ENCODE peak calls at places on chromosomes 4 and X, in six cellular contexts. One of them, this sample, is unnamed.
A peak's percentile ranks its signal among the peaks of the same experiment; 100 is the strongest.

GRCh38 chr4:38574559-38575333 is 89.3 kb upstream of the KLF3 start:
- DNase-seq in A549: no peak
- DNase-seq in T-helper 1 cell: no peak
- DNase-seq in lower lobe of right lung: no peak
- DNase-seq in AML-193: peak; percentile 15
- DNase-seq in stimulated activated CD8-positive, alpha-beta memory T cell treated with anti-CD3 and anti-CD28 coated beads, Interleukin-7, amount 100 ng/mL, for 48 hours: no peak
- DNase-seq in this sample: no peak

GRCh38 chr4:184451726-184452125 is 22.6 kb downstream of the IRF2 start:
- DNase-seq in A549: no peak
- DNase-seq in T-helper 1 cell: no peak
- DNase-seq in lower lobe of right lung: no peak
- DNase-seq in AML-193: peak; percentile 53
- DNase-seq in stimulated activated CD8-positive, alpha-beta memory T cell treated with anti-CD3 and anti-CD28 coated beads, Interleukin-7, amount 100 ng/mL, for 48 hours: no peak
- DNase-seq in this sample: no peak

GRCh38 chr4:167652267-167652666 is 418.0 kb upstream of the SPOCK3 start:
- DNase-seq in A549: no peak
- DNase-seq in T-helper 1 cell: no peak
- DNase-seq in lower lobe of right lung: no peak
- DNase-seq in AML-193: no peak
- DNase-seq in stimulated activated CD8-positive, alpha-beta memory T cell treated with anti-CD3 and anti-CD28 coated beads, Interleukin-7, amount 100 ng/mL, for 48 hours: no peak
- DNase-seq in this sample: no peak

GRCh38 chr4:40555176-40555900 is 74.3 kb downstream of the RBM47 start:
- DNase-seq in A549: no peak
- DNase-seq in T-helper 1 cell: no peak
- DNase-seq in lower lobe of right lung: no peak
- DNase-seq in AML-193: no peak
- DNase-seq in stimulated activated CD8-positive, alpha-beta memory T cell treated with anti-CD3 and anti-CD28 coated beads, Interleukin-7, amount 100 ng/mL, for 48 hours: no peak
- DNase-seq in this sample: no peak

GRCh38 chr4:87620086-87620485 is 11.8 kb downstream of the DSPP start:
- DNase-seq in A549: no peak
- DNase-seq in T-helper 1 cell: no peak
- DNase-seq in lower lobe of right lung: no peak
- DNase-seq in AML-193: no peak
- DNase-seq in stimulated activated CD8-positive, alpha-beta memory T cell treated with anti-CD3 and anti-CD28 coated beads, Interleukin-7, amount 100 ng/mL, for 48 hours: no peak
- DNase-seq in this sample: no peak

GRCh38 chr4:47746122-47746521 is 91.7 kb downstream of the CORIN start:
- DNase-seq in A549: no peak
- DNase-seq in T-helper 1 cell: no peak
- DNase-seq in lower lobe of right lung: no peak
- DNase-seq in AML-193: no peak
- DNase-seq in stimulated activated CD8-positive, alpha-beta memory T cell treated with anti-CD3 and anti-CD28 coated beads, Interleukin-7, amount 100 ng/mL, for 48 hours: no peak
- DNase-seq in this sample: no peak

GRCh38 chr4:27364509-27364908 is 503.9 kb downstream of the STIM2 start:
- DNase-seq in A549: no peak
- DNase-seq in T-helper 1 cell: no peak
- DNase-seq in lower lobe of right lung: no peak
- DNase-seq in AML-193: no peak
- DNase-seq in stimulated activated CD8-positive, alpha-beta memory T cell treated with anti-CD3 and anti-CD28 coated beads, Interleukin-7, amount 100 ng/mL, for 48 hours: no peak
- DNase-seq in this sample: no peak

GRCh38 chrX:72715546-72715945 is 1.4 kb upstream of the PHKA1 start:
- DNase-seq in A549: no peak
- DNase-seq in T-helper 1 cell: no peak
- DNase-seq in lower lobe of right lung: no peak
- DNase-seq in AML-193: no peak
- DNase-seq in stimulated activated CD8-positive, alpha-beta memory T cell treated with anti-CD3 and anti-CD28 coated beads, Interleukin-7, amount 100 ng/mL, for 48 hours: no peak
- DNase-seq in this sample: no peak

GRCh38 chr4:97370581-97370980 is 772.7 kb downstream of the STPG2 start:
- DNase-seq in A549: no peak
- DNase-seq in T-helper 1 cell: no peak
- DNase-seq in lower lobe of right lung: no peak
- DNase-seq in AML-193: no peak
- DNase-seq in stimulated activated CD8-positive, alpha-beta memory T cell treated with anti-CD3 and anti-CD28 coated beads, Interleukin-7, amount 100 ng/mL, for 48 hours: no peak
- DNase-seq in this sample: no peak

GRCh38 chrX:155632424-155633100 is 19.8 kb upstream of the TMLHE start:
- DNase-seq in A549: no peak
- DNase-seq in T-helper 1 cell: no peak
- DNase-seq in lower lobe of right lung: no peak
- DNase-seq in AML-193: no peak
- DNase-seq in stimulated activated CD8-positive, alpha-beta memory T cell treated with anti-CD3 and anti-CD28 coated beads, Interleukin-7, amount 100 ng/mL, for 48 hours: no peak
- DNase-seq in this sample: no peak

GRCh38 chr4:47533689-47534347 is 48.7 kb downstream of the ATP10D start:
- DNase-seq in A549: no peak
- DNase-seq in T-helper 1 cell: no peak
- DNase-seq in lower lobe of right lung: no peak
- DNase-seq in AML-193: no peak
- DNase-seq in stimulated activated CD8-positive, alpha-beta memory T cell treated with anti-CD3 and anti-CD28 coated beads, Interleukin-7, amount 100 ng/mL, for 48 hours: no peak
- DNase-seq in this sample: no peak

GRCh38 chr4:162981823-162982222 is 184.9 kb downstream of the NAF1 start:
- DNase-seq in A549: no peak
- DNase-seq in T-helper 1 cell: no peak
- DNase-seq in lower lobe of right lung: no peak
- DNase-seq in AML-193: no peak
- DNase-seq in stimulated activated CD8-positive, alpha-beta memory T cell treated with anti-CD3 and anti-CD28 coated beads, Interleukin-7, amount 100 ng/mL, for 48 hours: no peak
- DNase-seq in this sample: no peak

GRCh38 chr4:184102488-184102887 is 115.2 kb downstream of the ENPP6 start:
- DNase-seq in A549: no peak
- DNase-seq in T-helper 1 cell: no peak
- DNase-seq in lower lobe of right lung: no peak
- DNase-seq in AML-193: no peak
- DNase-seq in stimulated activated CD8-positive, alpha-beta memory T cell treated with anti-CD3 and anti-CD28 coated beads, Interleukin-7, amount 100 ng/mL, for 48 hours: no peak
- DNase-seq in this sample: no peak

This sample was measured in CD4-positive, alpha-beta T cell.